ENCODE peak calls at places on chromosomes 2 and 18, in five cellular contexts. One of them, this sample, is unnamed.

GRCh38 chr2:21043744-21044532 is at the start of gene APOB:
- DNase-seq in nephron progenitor cell: peak; percentile 72
- DNase-seq in neural progenitor cell: peak; percentile 85
- DNase-seq in CD8-positive, alpha-beta T cell: no peak
- DNase-seq in fibroblast of the aortic adventitia: no peak
- DNase-seq in this sample: peak; percentile 33

GRCh38 chr18:916562-916961 is 11.9 kb downstream of the ADCYAP1 start:
- DNase-seq in nephron progenitor cell: no peak
- DNase-seq in neural progenitor cell: no peak
- DNase-seq in CD8-positive, alpha-beta T cell: no peak
- DNase-seq in fibroblast of the aortic adventitia: no peak
- DNase-seq in this sample: no peak

GRCh38 chr2:149490296-149490695 is 97.3 kb downstream of the MMADHC start:
- DNase-seq in nephron progenitor cell: no peak
- DNase-seq in neural progenitor cell: no peak
- DNase-seq in CD8-positive, alpha-beta T cell: no peak
- DNase-seq in fibroblast of the aortic adventitia: no peak
- DNase-seq in this sample: no peak

GRCh38 chr2:233822101-233822771 is 32.1 kb downstream of the HJURP start:
- DNase-seq in nephron progenitor cell: no peak
- DNase-seq in neural progenitor cell: no peak
- DNase-seq in CD8-positive, alpha-beta T cell: no peak
- DNase-seq in fibroblast of the aortic adventitia: no peak
- DNase-seq in this sample: no peak

GRCh38 chr2:45964226-45964841 is 312.9 kb downstream of the PRKCE start:
- DNase-seq in nephron progenitor cell: no peak
- DNase-seq in neural progenitor cell: no peak
- DNase-seq in CD8-positive, alpha-beta T cell: no peak
- DNase-seq in fibroblast of the aortic adventitia: peak; percentile 97
- DNase-seq in this sample: no peak

GRCh38 chr2:47251404-47251675 is 96.2 kb upstream of the STPG4 start:
- DNase-seq in nephron progenitor cell: no peak
- DNase-seq in neural progenitor cell: no peak
- DNase-seq in CD8-positive, alpha-beta T cell: no peak
- DNase-seq in fibroblast of the aortic adventitia: no peak
- DNase-seq in this sample: no peak

GRCh38 chr2:109411648-109412325 is 202.0 kb downstream of the SEPTIN10 start:
- DNase-seq in nephron progenitor cell: no peak
- DNase-seq in neural progenitor cell: no peak
- DNase-seq in CD8-positive, alpha-beta T cell: no peak
- DNase-seq in fibroblast of the aortic adventitia: no peak
- DNase-seq in this sample: no peak

GRCh38 chr2:224268441-224268840 is 133.5 kb downstream of the FAM124B start:
- DNase-seq in nephron progenitor cell: no peak
- DNase-seq in neural progenitor cell: no peak
- DNase-seq in CD8-positive, alpha-beta T cell: no peak
- DNase-seq in fibroblast of the aortic adventitia: peak; percentile 94
- DNase-seq in this sample: no peak

GRCh38 chr2:241108271-241109209 is 6.5 kb upstream of the MTERF4 start:
- DNase-seq in nephron progenitor cell: no peak
- DNase-seq in neural progenitor cell: no peak
- DNase-seq in CD8-positive, alpha-beta T cell: no peak
- DNase-seq in fibroblast of the aortic adventitia: no peak
- DNase-seq in this sample: no peak

GRCh38 chr18:75467396-75467795 is 39.9 kb upstream of the SMIM21 start:
- DNase-seq in nephron progenitor cell: no peak
- DNase-seq in neural progenitor cell: no peak
- DNase-seq in CD8-positive, alpha-beta T cell: no peak
- DNase-seq in fibroblast of the aortic adventitia: no peak
- DNase-seq in this sample: no peak

GRCh38 chr18:9673296-9674251 is 34.5 kb upstream of the RAB31 start:
- DNase-seq in nephron progenitor cell: no peak
- DNase-seq in neural progenitor cell: peak; percentile 44
- DNase-seq in CD8-positive, alpha-beta T cell: no peak
- DNase-seq in fibroblast of the aortic adventitia: peak; percentile 85
- DNase-seq in this sample: no peak

GRCh38 chr2:69067866-69068265 is 54.9 kb downstream of the ANTXR1 start:
- DNase-seq in nephron progenitor cell: no peak
- DNase-seq in neural progenitor cell: no peak
- DNase-seq in CD8-positive, alpha-beta T cell: no peak
- DNase-seq in fibroblast of the aortic adventitia: no peak
- DNase-seq in this sample: no peak

GRCh38 chr2:236250909-236251579 is 13.2 kb downstream of the ASB18 start:
- DNase-seq in nephron progenitor cell: no peak
- DNase-seq in neural progenitor cell: no peak
- DNase-seq in CD8-positive, alpha-beta T cell: no peak
- DNase-seq in fibroblast of the aortic adventitia: no peak
- DNase-seq in this sample: no peak

GRCh38 chr2:191014653-191015020 is 666 bp upstream of the STAT1 start:
- DNase-seq in nephron progenitor cell: no peak
- DNase-seq in neural progenitor cell: no peak
- DNase-seq in CD8-positive, alpha-beta T cell: no peak
- DNase-seq in fibroblast of the aortic adventitia: no peak
- DNase-seq in this sample: no peak

GRCh38 chr18:25298853-25299274 is 53.1 kb downstream of the ZNF521 start:
- DNase-seq in nephron progenitor cell: no peak
- DNase-seq in neural progenitor cell: no peak
- DNase-seq in CD8-positive, alpha-beta T cell: no peak
- DNase-seq in fibroblast of the aortic adventitia: peak; percentile 86
- DNase-seq in this sample: no peak

GRCh38 chr2:120028795-120029194 is 15.9 kb downstream of the EPB41L5 start:
- DNase-seq in nephron progenitor cell: no peak
- DNase-seq in neural progenitor cell: no peak
- DNase-seq in CD8-positive, alpha-beta T cell: no peak
- DNase-seq in fibroblast of the aortic adventitia: no peak
- DNase-seq in this sample: no peak

GRCh38 chr2:46866770-46867246 is 48.8 kb downstream of the MCFD2 start:
- DNase-seq in nephron progenitor cell: no peak
- DNase-seq in neural progenitor cell: no peak
- DNase-seq in CD8-positive, alpha-beta T cell: no peak
- DNase-seq in fibroblast of the aortic adventitia: no peak
- DNase-seq in this sample: no peak

GRCh38 chr2:32427672-32428622 is 71.1 kb downstream of the BIRC6 start:
- DNase-seq in nephron progenitor cell: no peak
- DNase-seq in neural progenitor cell: peak; percentile 6
- DNase-seq in CD8-positive, alpha-beta T cell: no peak
- DNase-seq in fibroblast of the aortic adventitia: no peak
- DNase-seq in this sample: no peak

GRCh38 chr2:217912030-217913024 is 90.5 kb downstream of the TNS1 start:
- DNase-seq in nephron progenitor cell: no peak
- DNase-seq in neural progenitor cell: no peak
- DNase-seq in CD8-positive, alpha-beta T cell: no peak
- DNase-seq in fibroblast of the aortic adventitia: no peak
- DNase-seq in this sample: no peak

GRCh38 chr2:219851801-219852481 is 224.5 kb downstream of the SLC4A3 start:
- DNase-seq in nephron progenitor cell: peak; percentile 22
- DNase-seq in neural progenitor cell: peak; percentile 87
- DNase-seq in CD8-positive, alpha-beta T cell: no peak
- DNase-seq in fibroblast of the aortic adventitia: peak; percentile 15
- DNase-seq in this sample: no peak

GRCh38 chr2:70340921-70341765 is 39.3 kb upstream of the FAM136A start:
- DNase-seq in nephron progenitor cell: peak; percentile 53
- DNase-seq in neural progenitor cell: peak; percentile 75
- DNase-seq in CD8-positive, alpha-beta T cell: peak; percentile 7
- DNase-seq in fibroblast of the aortic adventitia: peak; percentile 55
- DNase-seq in this sample: peak; percentile 45

GRCh38 chr18:35026407-35027061 is 14.7 kb upstream of the MAPRE2 start:
- DNase-seq in nephron progenitor cell: no peak
- DNase-seq in neural progenitor cell: peak; percentile 54
- DNase-seq in CD8-positive, alpha-beta T cell: no peak
- DNase-seq in fibroblast of the aortic adventitia: no peak
- DNase-seq in this sample: no peak
- TF ChIP-seq CTCF in nephron progenitor cell: peak; percentile 11
- TF ChIP-seq CTCF in neural progenitor cell: peak; percentile 48
- TF ChIP-seq CTCF in CD8-positive, alpha-beta T cell: peak; percentile 61
- TF ChIP-seq CTCF in fibroblast of the aortic adventitia: no peak
- TF ChIP-seq CTCF in this sample: no peak

GRCh38 chr2:178072000-178072382 is 586 bp downstream of the PDE11A start:
- DNase-seq in nephron progenitor cell: no peak
- DNase-seq in neural progenitor cell: no peak
- DNase-seq in CD8-positive, alpha-beta T cell: no peak
- DNase-seq in fibroblast of the aortic adventitia: no peak
- DNase-seq in this sample: no peak

GRCh38 chr2:178070824-178071223 is 1.8 kb downstream of the PDE11A start:
- DNase-seq in nephron progenitor cell: no peak
- DNase-seq in neural progenitor cell: no peak
- DNase-seq in CD8-positive, alpha-beta T cell: no peak
- DNase-seq in fibroblast of the aortic adventitia: no peak
- DNase-seq in this sample: no peak

GRCh38 chr2:178068823-178069454 is 3.6 kb downstream of the PDE11A start:
- DNase-seq in nephron progenitor cell: no peak
- DNase-seq in neural progenitor cell: no peak
- DNase-seq in CD8-positive, alpha-beta T cell: no peak
- DNase-seq in fibroblast of the aortic adventitia: no peak
- DNase-seq in this sample: no peak

GRCh38 chr2:178066890-178067669 is 5.5 kb downstream of the PDE11A start:
- DNase-seq in nephron progenitor cell: no peak
- DNase-seq in neural progenitor cell: no peak
- DNase-seq in CD8-positive, alpha-beta T cell: no peak
- DNase-seq in fibroblast of the aortic adventitia: no peak
- DNase-seq in this sample: no peak

DNA sequence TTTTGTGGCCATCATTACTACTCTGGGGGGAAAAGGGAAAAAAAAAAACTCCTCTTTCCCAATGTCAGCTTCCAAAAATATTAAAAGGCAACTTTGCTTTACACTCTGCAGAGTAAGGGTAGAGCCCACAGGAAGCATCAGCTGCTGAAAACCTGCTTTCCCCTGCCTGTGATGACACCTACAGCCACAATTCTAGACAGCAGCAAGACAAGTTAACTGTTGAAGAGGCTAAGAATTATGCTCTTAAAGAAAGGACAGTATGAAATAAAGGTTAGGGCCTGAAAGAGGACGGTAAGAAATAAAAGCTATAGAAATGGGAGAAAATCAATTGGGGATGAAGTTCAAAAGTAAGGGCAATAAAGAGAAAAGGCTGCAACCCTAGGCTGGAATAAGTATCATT is 3.0 kb downstream of the PDE11A start:
- DNase-seq in nephron progenitor cell: no peak
- DNase-seq in neural progenitor cell: no peak
- DNase-seq in CD8-positive, alpha-beta T cell: no peak
- DNase-seq in fibroblast of the aortic adventitia: no peak
- DNase-seq in this sample: no peak
- TF ChIP-seq CTCF in nephron progenitor cell: no peak
- TF ChIP-seq CTCF in neural progenitor cell: peak; percentile 11
- TF ChIP-seq CTCF in CD8-positive, alpha-beta T cell: no peak
- TF ChIP-seq CTCF in fibroblast of the aortic adventitia: no peak
- TF ChIP-seq CTCF in this sample: no peak

GRCh38 chr2:115165529-115166109 is 723.2 kb downstream of the DPP10 start:
- DNase-seq in nephron progenitor cell: peak; percentile 35
- DNase-seq in neural progenitor cell: peak; percentile 61
- DNase-seq in CD8-positive, alpha-beta T cell: no peak
- DNase-seq in fibroblast of the aortic adventitia: peak; percentile 13
- DNase-seq in this sample: peak; percentile 38
- TF ChIP-seq CTCF in nephron progenitor cell: peak; percentile 77
- TF ChIP-seq CTCF in neural progenitor cell: peak; percentile 75
- TF ChIP-seq CTCF in CD8-positive, alpha-beta T cell: no peak
- TF ChIP-seq CTCF in fibroblast of the aortic adventitia: peak; percentile 40
- TF ChIP-seq CTCF in this sample: peak; percentile 87

DNA sequence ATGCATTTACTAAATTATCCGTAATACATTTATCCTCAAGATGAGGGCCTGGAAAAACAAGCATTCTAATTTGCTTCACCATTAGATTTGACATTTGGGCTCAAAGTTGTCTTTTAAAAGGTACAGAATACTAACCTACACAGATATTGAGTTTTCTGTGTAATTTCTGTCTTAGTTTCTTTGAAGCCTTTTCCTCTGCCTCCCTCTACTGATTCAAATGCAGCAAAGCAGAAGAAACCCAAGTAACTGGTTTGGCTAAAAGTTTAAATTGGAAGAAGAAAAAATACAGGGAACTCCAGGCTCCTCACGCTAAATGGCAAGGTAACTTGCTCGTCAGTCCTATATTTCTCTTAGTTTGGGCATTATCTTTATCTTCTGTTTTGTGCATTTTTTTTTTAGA is 53.3 kb upstream of the SLC5A7 start:
- DNase-seq in nephron progenitor cell: no peak
- DNase-seq in neural progenitor cell: peak; percentile 32
- DNase-seq in CD8-positive, alpha-beta T cell: no peak
- DNase-seq in fibroblast of the aortic adventitia: peak; percentile 18
- DNase-seq in this sample: no peak
- TF ChIP-seq CTCF in nephron progenitor cell: peak; percentile 54
- TF ChIP-seq CTCF in neural progenitor cell: peak; percentile 70
- TF ChIP-seq CTCF in CD8-positive, alpha-beta T cell: no peak
- TF ChIP-seq CTCF in fibroblast of the aortic adventitia: peak; percentile 37
- TF ChIP-seq CTCF in this sample: peak; percentile 66

DNA sequence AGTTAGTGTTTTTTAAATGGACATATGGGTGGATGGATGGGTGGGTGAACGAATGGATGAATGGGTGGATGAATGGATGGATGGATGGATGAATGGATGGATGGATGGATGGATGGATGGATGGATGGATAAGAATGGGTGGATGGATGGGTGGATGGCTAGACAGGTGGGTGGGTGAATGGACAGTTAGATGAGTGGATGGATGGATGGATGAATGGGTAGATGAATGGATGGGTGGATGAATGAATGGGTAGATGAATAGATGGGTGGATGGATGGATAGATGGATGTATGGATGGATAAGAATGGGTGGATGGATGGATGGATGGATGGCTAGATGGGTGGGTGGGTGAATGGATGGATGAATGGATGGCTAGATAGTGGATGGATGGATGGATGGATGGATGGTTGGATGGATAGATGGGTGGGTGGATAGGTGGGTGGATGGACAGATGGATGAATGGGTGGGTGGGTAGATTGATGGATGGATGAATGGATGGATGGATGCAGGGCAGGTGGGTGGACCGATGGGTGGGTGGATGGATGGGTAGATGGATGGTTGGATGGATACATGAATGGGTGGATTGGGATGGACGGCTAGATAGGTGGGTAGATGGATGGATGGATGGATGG is 64.0 kb downstream of the CTIF start:
- DNase-seq in nephron progenitor cell: no peak
- DNase-seq in neural progenitor cell: no peak
- DNase-seq in CD8-positive, alpha-beta T cell: no peak
- DNase-seq in fibroblast of the aortic adventitia: no peak
- DNase-seq in this sample: no peak
- TF ChIP-seq CTCF in nephron progenitor cell: no peak
- TF ChIP-seq CTCF in neural progenitor cell: no peak
- TF ChIP-seq CTCF in CD8-positive, alpha-beta T cell: no peak
- TF ChIP-seq CTCF in fibroblast of the aortic adventitia: no peak
- TF ChIP-seq CTCF in this sample: no peak

GRCh38 chr2:666441-666840 is 10.8 kb downstream of the TMEM18 start:
- DNase-seq in nephron progenitor cell: no peak
- DNase-seq in neural progenitor cell: no peak
- DNase-seq in CD8-positive, alpha-beta T cell: no peak
- DNase-seq in fibroblast of the aortic adventitia: no peak
- DNase-seq in this sample: no peak

GRCh38 chr2:665340-666073 is 11.7 kb downstream of the TMEM18 start:
- DNase-seq in nephron progenitor cell: no peak
- DNase-seq in neural progenitor cell: no peak
- DNase-seq in CD8-positive, alpha-beta T cell: no peak
- DNase-seq in fibroblast of the aortic adventitia: no peak
- DNase-seq in this sample: no peak

GRCh38 chr2:670637-671036 is 6.6 kb downstream of the TMEM18 start:
- DNase-seq in nephron progenitor cell: no peak
- DNase-seq in neural progenitor cell: no peak
- DNase-seq in CD8-positive, alpha-beta T cell: no peak
- DNase-seq in fibroblast of the aortic adventitia: no peak
- DNase-seq in this sample: no peak

GRCh38 chr2:669323-669722 is 7.9 kb downstream of the TMEM18 start:
- DNase-seq in nephron progenitor cell: no peak
- DNase-seq in neural progenitor cell: no peak
- DNase-seq in CD8-positive, alpha-beta T cell: no peak
- DNase-seq in fibroblast of the aortic adventitia: peak; percentile 38
- DNase-seq in this sample: no peak

GRCh38 chr2:667332-668000 is 9.7 kb downstream of the TMEM18 start:
- DNase-seq in nephron progenitor cell: no peak
- DNase-seq in neural progenitor cell: no peak
- DNase-seq in CD8-positive, alpha-beta T cell: no peak
- DNase-seq in fibroblast of the aortic adventitia: peak; percentile 80
- DNase-seq in this sample: no peak
- TF ChIP-seq CTCF in nephron progenitor cell: peak; percentile 50
- TF ChIP-seq CTCF in neural progenitor cell: peak; percentile 40
- TF ChIP-seq CTCF in CD8-positive, alpha-beta T cell: peak; percentile 60
- TF ChIP-seq CTCF in fibroblast of the aortic adventitia: peak; percentile 88
- TF ChIP-seq CTCF in this sample: peak; percentile 65

This sample was measured in neural crest cell.